ENCODE peak calls at places on chromosome 1, in ten cellular contexts. Q, N, C, S, T, L, H, M, Z and W are unnamed samples.

GRCh38 chr1:241531195-241532172 is 694 bp upstream of the KMO start:
- DNase-seq in Q (peak; percentile 37), N (peak; percentile 76), C (no peak), S (peak; percentile 79), T (peak; percentile 52), L (no peak), H (no peak), M (peak; percentile 81), Z (peak; percentile 77), W (no peak)

GRCh38 chr1:169309178-169310166 is 58.1 kb downstream of the NME7 start:
- DNase-seq in Q (no peak), N (no peak), C (no peak), S (no peak), T (no peak), L (no peak), H (no peak), M (no peak), Z (no peak), W (no peak)

GRCh38 chr1:46190539-46190938 is 7.7 kb downstream of the POMGNT1 start:
- DNase-seq in Q (no peak), N (no peak), C (no peak), S (no peak), T (no peak), L (no peak), H (no peak), M (no peak), Z (no peak), W (no peak)

GRCh38 chr1:10398278-10398733 is 558 bp upstream of the PGD start:
- DNase-seq in Q (no peak), N (no peak), C (no peak), S (no peak), T (no peak), L (no peak), H (no peak), M (no peak), Z (no peak), W (no peak)

GRCh38 chr1:19109545-19109944 is 100.5 kb downstream of the UBR4 start:
- DNase-seq in Q (no peak), N (no peak), C (no peak), S (no peak), T (no peak), L (no peak), H (no peak), M (no peak), Z (no peak), W (no peak)

GRCh38 chr1:56135069-56135863 is 444.1 kb downstream of the PLPP3 start:
- DNase-seq in Q (no peak), N (no peak), C (no peak), S (peak; percentile 78), T (no peak), L (no peak), H (no peak), M (no peak), Z (no peak), W (no peak)

GRCh38 chr1:40907899-40908298 is 45.7 kb upstream of the CITED4 start:
- DNase-seq in Q (no peak), N (no peak), C (no peak), S (no peak), T (no peak), L (no peak), H (no peak), M (no peak), Z (no peak), W (no peak)

GRCh38 chr1:64121766-64122385 is 81.5 kb upstream of the UBE2U start:
- DNase-seq in Q (no peak), N (no peak), C (no peak), S (no peak), T (peak; percentile 49), L (no peak), H (no peak), M (no peak), Z (no peak), W (no peak)

GRCh38 chr1:116417678-116418077 is 44.6 kb downstream of the ATP1A1 start:
- DNase-seq in Q (no peak), N (no peak), C (no peak), S (no peak), T (no peak), L (no peak), H (no peak), M (no peak), Z (no peak), W (no peak)

GRCh38 chr1:156838972-156839371 is 19.9 kb downstream of the INSRR start:
- DNase-seq in Q (no peak), N (peak; percentile 27), C (peak; percentile 66), S (peak; percentile 30), T (no peak), L (peak; percentile 66), H (no peak), M (peak; percentile 25), Z (no peak), W (peak; percentile 52)

GRCh38 chr1:42737986-42738677 is 1.9 kb downstream of the CLDN19 start:
- DNase-seq in Q (no peak), N (no peak), C (no peak), S (no peak), T (no peak), L (no peak), H (no peak), M (no peak), Z (no peak), W (no peak)

GRCh38 chr1:172085372-172085771 is 244.1 kb downstream of the DNM3 start:
- DNase-seq in Q (no peak), N (no peak), C (no peak), S (no peak), T (no peak), L (no peak), H (no peak), M (no peak), Z (no peak), W (no peak)

GRCh38 chr1:13699936-13700520 is at the start of gene PRDM2:
- DNase-seq in Q (no peak), N (no peak), C (peak; percentile 29), S (peak; percentile 57), T (peak; percentile 8), L (peak; percentile 48), H (peak; percentile 43), M (peak; percentile 60), Z (peak; percentile 38), W (peak; percentile 66)

GRCh38 chr1:26021647-26022403 is at the start of gene EXTL1:
- DNase-seq in Q (no peak), N (no peak), C (peak; percentile 87), S (peak; percentile 23), T (no peak), L (peak; percentile 85), H (no peak), M (peak; percentile 46), Z (no peak), W (no peak)

DNA sequence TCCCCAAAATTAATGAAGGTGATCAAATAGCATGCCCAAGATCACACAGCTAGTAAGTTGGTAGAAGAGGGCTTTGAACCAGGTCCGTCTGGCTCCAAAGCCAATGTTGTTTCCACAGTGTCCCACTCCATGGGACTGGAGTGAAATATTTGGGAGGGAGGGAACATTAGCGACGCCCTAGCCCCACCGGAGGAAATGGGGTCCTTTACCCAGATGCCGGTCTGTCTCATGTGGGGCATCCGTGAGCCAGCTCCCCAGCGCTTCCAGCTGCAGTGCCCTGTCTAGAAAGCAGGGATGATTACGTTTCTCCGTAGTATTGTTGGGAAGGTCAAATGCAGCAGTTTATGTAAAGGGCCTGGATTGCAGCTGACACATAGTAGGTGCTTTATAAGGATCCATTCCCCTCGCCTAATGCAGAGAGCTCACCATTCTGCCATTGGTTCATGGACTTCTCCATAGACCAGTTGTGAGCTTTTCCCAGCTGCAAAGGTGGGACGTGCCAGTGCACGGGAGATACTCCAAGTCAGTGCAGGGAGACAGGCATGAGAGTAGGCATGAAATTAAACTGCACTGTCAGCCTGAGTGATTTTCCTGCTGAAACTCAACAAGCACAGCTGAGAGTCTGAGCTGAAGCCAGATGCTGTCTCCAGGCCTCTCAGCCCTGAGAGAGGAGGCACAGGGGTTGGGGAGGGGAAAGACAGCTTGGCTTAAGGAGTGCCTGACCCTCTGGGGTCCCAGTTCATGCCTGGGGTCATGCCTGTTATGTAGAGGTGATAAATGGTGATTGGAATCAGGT is 24.7 kb downstream of the QSOX1 start:
- DNase-seq in Q (no peak), N (no peak), C (no peak), S (no peak), T (no peak), L (no peak), H (no peak), M (no peak), Z (no peak), W (no peak)
- TF ChIP-seq CTCF in Q (no peak), N (no peak), C (no peak), S (no peak), T (no peak), L (no peak), H (no peak), M (no peak), Z (no peak), W (peak; percentile 48)

GRCh38 chr1:177278626-177279390 is 108.0 kb downstream of the BRINP2 start:
- DNase-seq in Q (no peak), N (no peak), C (peak; percentile 53), S (no peak), T (peak; percentile 62), L (peak; percentile 46), H (no peak), M (peak; percentile 63), Z (no peak), W (no peak)
- TF ChIP-seq CTCF in Q (no peak), N (no peak), C (peak; percentile 33), S (no peak), T (peak; percentile 41), L (no peak), H (no peak), M (peak; percentile 10), Z (no peak), W (no peak)

GRCh38 chr1:155107309-155108283 is 20.1 kb upstream of the EFNA1 start:
- DNase-seq in Q (no peak), N (no peak), C (no peak), S (no peak), T (no peak), L (no peak), H (no peak), M (no peak), Z (no peak), W (no peak)

GRCh38 chr1:155110381-155110780 is 17.3 kb upstream of the EFNA1 start:
- DNase-seq in Q (no peak), N (no peak), C (peak; percentile 74), S (no peak), T (no peak), L (no peak), H (no peak), M (no peak), Z (no peak), W (no peak)

GRCh38 chr1:155116113-155116764 is 11.4 kb upstream of the EFNA1 start:
- DNase-seq in Q (no peak), N (no peak), C (no peak), S (no peak), T (no peak), L (no peak), H (no peak), M (no peak), Z (no peak), W (no peak)

GRCh38 chr1:155117610-155118009 is 10.1 kb upstream of the EFNA1 start:
- DNase-seq in Q (no peak), N (no peak), C (no peak), S (no peak), T (no peak), L (no peak), H (no peak), M (no peak), Z (no peak), W (no peak)

GRCh38 chr1:155113450-155113985 is 14.2 kb upstream of the EFNA1 start:
- DNase-seq in Q (no peak), N (no peak), C (no peak), S (no peak), T (no peak), L (no peak), H (no peak), M (no peak), Z (no peak), W (no peak)
- TF ChIP-seq CTCF in Q (no peak), N (no peak), C (no peak), S (no peak), T (no peak), L (no peak), H (no peak), M (no peak), Z (no peak), W (no peak)

GRCh38 chr1:53473463-53473862 is 14.3 kb downstream of the DMRTB1 start:
- DNase-seq in Q (no peak), N (no peak), C (no peak), S (no peak), T (no peak), L (no peak), H (no peak), M (no peak), Z (no peak), W (no peak)
- TF ChIP-seq CTCF in Q (peak; percentile 43), N (peak; percentile 29), C (peak; percentile 26), S (no peak), T (peak; percentile 54), L (peak; percentile 52), H (no peak), M (peak; percentile 37), Z (no peak), W (no peak)